ENCODE peak calls at places on chromosomes 5 and 9, in five cellular contexts. M is T-helper 22 cell, C is A549, F is ELR, R is tibial artery. V is an unnamed sample.

GRCh38 chr5:68187268-68188055 is 28.1 kb upstream of the PIK3R1 start:
- DNase-seq in M (no peak), R (no peak), C (no peak), F (no peak), V (no peak)

GRCh38 chr9:93340091-93340490 is 111.4 kb upstream of the FAM120A start:
- DNase-seq in C (no peak), R (no peak), M (no peak), F (no peak), V (no peak)

GRCh38 chr5:156623381-156624040 is 226.6 kb upstream of the PPP1R2B start:
- DNase-seq in R (no peak), F (no peak), C (no peak), M (no peak), V (no peak)

GRCh38 chr5:134027203-134027582 is 22.4 kb upstream of the VDAC1 start:
- DNase-seq in F (no peak), M (no peak), C (no peak), R (no peak), V (no peak)

GRCh38 chr9:78301466-78301865 is 4.5 kb downstream of the PSAT1 start:
- DNase-seq in C (no peak), R (no peak), M (no peak), F (no peak), V (no peak)

GRCh38 chr5:90381213-90381929 is 28.2 kb downstream of the CETN3 start:
- DNase-seq in F (no peak), C (no peak), M (no peak), R (no peak), V (no peak)

GRCh38 chr5:73447234-73448071 is 1.1 kb downstream of the FOXD1 start:
- DNase-seq in R (no peak), F (peak; percentile 74), C (no peak), M (no peak), V (peak; percentile 39)

GRCh38 chr5:168211245-168211644 is 80.2 kb upstream of the WWC1 start:
- DNase-seq in F (no peak), M (no peak), R (no peak), C (no peak), V (no peak)

GRCh38 chr5:107567901-107568671 is 102.7 kb downstream of the EFNA5 start:
- DNase-seq in R (no peak), M (no peak), F (no peak), C (no peak), V (no peak)

GRCh38 chr5:123450641-123451421 is 27.6 kb upstream of the CEP120 start:
- DNase-seq in F (peak; percentile 26), C (no peak), R (no peak), M (no peak), V (no peak)

GRCh38 chr5:125058185-125058826 is 311.9 kb upstream of the ZNF608 start:
- DNase-seq in M (no peak), C (no peak), R (no peak), F (peak; percentile 22), V (no peak)

GRCh38 chr5:108238936-108239887 is 142.7 kb downstream of the FBXL17 start:
- DNase-seq in C (no peak), F (no peak), R (no peak), M (no peak), V (no peak)

GRCh38 chr5:139186293-139186692 is 11.9 kb downstream of the SIL1 start:
- DNase-seq in C (no peak), F (no peak), M (no peak), R (no peak), V (no peak)

GRCh38 chr9:29691758-29692407 is 2118.6 kb upstream of the C9orf72 start:
- DNase-seq in C (no peak), M (no peak), F (peak; percentile 50), R (no peak), V (peak; percentile 0)

GRCh38 chr5:116176124-116176523 is 91.3 kb downstream of the COMMD10 start:
- DNase-seq in R (no peak), M (no peak), C (no peak), F (peak; percentile 9), V (no peak)

GRCh38 chr9:72203205-72203803 is 54.1 kb downstream of the GDA start:
- DNase-seq in M (no peak), C (peak; percentile 64), F (peak; percentile 58), R (no peak), V (peak; percentile 50)

GRCh38 chr9:88732128-88732527 is 197.2 kb downstream of the NXNL2 start:
- DNase-seq in F (peak; percentile 14), M (no peak), R (peak; percentile 53), C (no peak), V (no peak)

GRCh38 chr5:14231156-14231555 is 88.0 kb downstream of the TRIO start:
- DNase-seq in M (no peak), C (no peak), R (no peak), F (peak; percentile 55), V (no peak)

GRCh38 chr5:150368526-150368925 is 11.0 kb downstream of the TCOF1 start:
- DNase-seq in C (no peak), F (no peak), M (no peak), R (no peak), V (no peak)

GRCh38 chr5:88674262-88675158 is 208.5 kb downstream of the MEF2C start:
- DNase-seq in R (no peak), C (no peak), F (no peak), M (no peak), V (peak; percentile 31)

GRCh38 chr9:130982636-130983282 is 26.2 kb upstream of the LAMC3 start:
- DNase-seq in F (no peak), R (no peak), M (no peak), C (no peak), V (no peak)

GRCh38 chr5:119009131-119009530 is 20.8 kb upstream of the DTWD2 start:
- DNase-seq in R (no peak), M (no peak), F (no peak), C (peak; percentile 13), V (peak; percentile 28)

V was measured in HuH-7.5.